ENCODE peak calls at places on chromosomes 3 and 15, in five cellular contexts. Y is GM12878, R is K562, L is HepG2, E is GM12892. O is an unnamed sample.

GRCh38 chr3:62415312-62415791 is 42.0 kb upstream of the FEZF2 start:
- DNase-seq in Y (no peak), R (no peak), L (no peak), E (no peak), O (peak)

GRCh38 chr3:142028174-142028833 is 121.0 kb downstream of the TFDP2 start:
- DNase-seq in Y (peak), R (peak), L (no peak), E (no peak), O (no peak)

GRCh38 chr3:156033428-156033827 is 87.0 kb upstream of the KCNAB1 start:
- DNase-seq in Y (no peak), R (no peak), L (no peak), E (no peak), O (no peak)

GRCh38 chr3:46378426-46378942 is 7.7 kb downstream of the CCR5 start:
- DNase-seq in Y (no peak), R (peak), L (peak), E (no peak), O (peak)

GRCh38 chr15:35624881-35625280 is 78.9 kb upstream of the DPH6 start:
- DNase-seq in Y (no peak), R (no peak), L (no peak), E (no peak), O (no peak)

GRCh38 chr3:63863150-63864007 is at the start of the genes ATXN7 and THOC7:
- DNase-seq in Y (no peak), R (peak), L (peak), E (peak), O (peak)

GRCh38 chr3:71998995-71999673 is 214.2 kb upstream of the PROK2 start:
- DNase-seq in Y (no peak), R (no peak), L (no peak), E (no peak), O (no peak)

GRCh38 chr15:89129123-89129815 is 41.0 kb downstream of the ABHD2 start:
- DNase-seq in Y (no peak), R (peak), L (no peak), E (peak), O (peak)

GRCh38 chr15:63283126-63283525 is 5.7 kb downstream of the APH1B start:
- DNase-seq in Y (no peak), R (no peak), L (no peak), E (no peak), O (no peak)

GRCh38 chr3:183513046-183513706 is 42.3 kb downstream of the KLHL6 start:
- DNase-seq in Y (no peak), R (no peak), L (no peak), E (no peak), O (no peak)

GRCh38 chr15:100570282-100570681 is 31.7 kb downstream of the LINS1 start:
- DNase-seq in Y (no peak), R (peak), L (no peak), E (no peak), O (no peak)

GRCh38 chr3:136249091-136249490 is 1.0 kb upstream of the PCCB start:
- DNase-seq in Y (no peak), R (no peak), L (peak), E (no peak), O (no peak)

GRCh38 chr15:72838311-72838731 is 54.8 kb upstream of the ADPGK start:
- DNase-seq in Y (no peak), R (no peak), L (no peak), E (no peak), O (no peak)

GRCh38 chr3:129046037-129046731 is 14.4 kb upstream of the GP9 start:
- DNase-seq in Y (no peak), R (no peak), L (no peak), E (no peak), O (peak)

GRCh38 chr3:139537325-139537724 is 2.2 kb downstream of the RBP1 start:
- DNase-seq in Y (no peak), R (no peak), L (peak), E (no peak), O (no peak)

GRCh38 chr3:128266453-128266852 is 113.2 kb downstream of the EEFSEC start:
- DNase-seq in Y (no peak), R (peak), L (no peak), E (no peak), O (no peak)

GRCh38 chr3:177827517-177828249 is 630.4 kb upstream of the TBL1XR1 start:
- DNase-seq in Y (no peak), R (no peak), L (peak), E (no peak), O (no peak)

GRCh38 chr3:154981201-154981600 is 98.9 kb upstream of the MME start:
- DNase-seq in Y (no peak), R (no peak), L (no peak), E (no peak), O (no peak)

GRCh38 chr3:187669675-187670504 is at the start of gene SST:
- DNase-seq in Y (no peak), R (no peak), L (peak), E (no peak), O (no peak)

GRCh38 chr3:64368163-64369025 is 143.1 kb upstream of the PRICKLE2 start:
- DNase-seq in Y (no peak), R (no peak), L (no peak), E (no peak), O (no peak)

GRCh38 chr3:178669046-178669445 is 132.8 kb downstream of the KCNMB2 start:
- DNase-seq in Y (no peak), R (no peak), L (no peak), E (no peak), O (no peak)

GRCh38 chr3:9970020-9970652 is 16.5 kb downstream of the EMC3 start:
- DNase-seq in Y (no peak), R (no peak), L (no peak), E (no peak), O (no peak)

GRCh38 chr3:36813320-36813719 is 49.0 kb upstream of the DCLK3 start:
- DNase-seq in Y (no peak), R (no peak), L (no peak), E (no peak), O (no peak)

GRCh38 chr3:21484323-21485154 is 266.5 kb downstream of the ZNF385D start:
- DNase-seq in Y (peak), R (peak), L (peak), E (no peak), O (peak)

GRCh38 chr3:55162031-55162784 is 234.3 kb upstream of the LRTM1 start:
- DNase-seq in Y (peak), R (no peak), L (no peak), E (no peak), O (no peak)

GRCh38 chr15:60633426-60633968 is 154.6 kb upstream of the ICE2 start:
- DNase-seq in Y (no peak), R (no peak), L (no peak), E (no peak), O (no peak)

GRCh38 chr3:164332856-164333802 is 745.2 kb downstream of the SI start:
- DNase-seq in Y (no peak), R (no peak), L (no peak), E (no peak), O (peak)
- TF ChIP-seq TAF1 in Y (no peak), R (no peak), L (no peak), E (no peak), O (peak)

GRCh38 chr15:23869391-23869790 is 182.3 kb upstream of the NDN start:
- DNase-seq in Y (no peak), R (peak), L (peak), E (no peak), O (no peak)

GRCh38 chr15:23860846-23861245 is 173.7 kb upstream of the NDN start:
- DNase-seq in Y (no peak), R (no peak), L (no peak), E (no peak), O (no peak)

GRCh38 chr15:23866832-23867231 is 179.7 kb upstream of the NDN start:
- DNase-seq in Y (no peak), R (no peak), L (peak), E (no peak), O (no peak)
- TF ChIP-seq TAF1 in Y (no peak), R (no peak), L (no peak), E (no peak), O (no peak)

GRCh38 chr15:81312790-81313543 is 11.0 kb downstream of the STARD5 start:
- DNase-seq in Y (no peak), R (no peak), L (no peak), E (no peak), O (no peak)
- TF ChIP-seq TAF1 in Y (no peak), R (no peak), L (no peak), E (no peak), O (no peak)

GRCh38 chr3:58628823-58629562 is 37.6 kb downstream of the FAM3D start:
- DNase-seq in Y (no peak), R (no peak), L (peak), E (no peak), O (no peak)

GRCh38 chr3:58627941-58628340 is 38.6 kb downstream of the FAM3D start:
- DNase-seq in Y (no peak), R (no peak), L (no peak), E (no peak), O (no peak)

GRCh38 chr3:58629629-58630028 is 36.9 kb downstream of the FAM3D start:
- DNase-seq in Y (no peak), R (no peak), L (no peak), E (no peak), O (no peak)

GRCh38 chr3:58626841-58627579 is 39.6 kb downstream of the FAM3D start:
- DNase-seq in Y (no peak), R (no peak), L (no peak), E (no peak), O (no peak)

GRCh38 chr3:58627580-58627894 is 39.0 kb downstream of the FAM3D start:
- DNase-seq in Y (no peak), R (no peak), L (no peak), E (no peak), O (no peak)
- TF ChIP-seq TAF1 in Y (no peak), R (no peak), L (no peak), E (no peak), O (no peak)

GRCh38 chr3:196617256-196617655 is 22.2 kb upstream of the NRROS start:
- DNase-seq in Y (no peak), R (no peak), L (no peak), E (no peak), O (no peak)

GRCh38 chr3:196623350-196623749 is 16.1 kb upstream of the NRROS start:
- DNase-seq in Y (no peak), R (no peak), L (no peak), E (no peak), O (no peak)

GRCh38 chr3:196619213-196619612 is 20.3 kb upstream of the NRROS start:
- DNase-seq in Y (no peak), R (no peak), L (no peak), E (no peak), O (no peak)

GRCh38 chr3:196621581-196621980 is 17.9 kb upstream of the NRROS start:
- DNase-seq in Y (no peak), R (no peak), L (no peak), E (no peak), O (no peak)

DNA sequence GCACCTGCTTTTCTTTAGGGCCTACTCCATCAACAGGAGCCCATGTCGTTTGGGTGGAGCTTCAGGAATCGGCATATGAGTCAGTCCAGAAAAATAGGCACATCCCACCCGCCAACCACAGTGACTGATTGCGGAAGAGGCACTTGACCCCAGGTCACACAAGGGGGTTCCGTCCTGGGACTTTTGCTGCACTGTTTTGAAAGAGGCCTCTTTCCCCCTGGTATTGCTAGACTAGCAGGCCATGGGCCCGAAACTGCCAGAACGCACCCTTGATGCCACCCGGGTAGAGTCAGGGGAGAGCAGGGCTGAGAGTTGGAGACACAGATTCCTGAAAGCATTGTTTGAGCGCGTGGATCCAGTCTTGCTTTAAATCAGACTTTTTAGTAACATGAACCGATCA is 19.3 kb upstream of the NRROS start:
- DNase-seq in Y (no peak), R (peak), L (no peak), E (no peak), O (no peak)
- TF ChIP-seq TAF1 in Y (no peak), R (no peak), L (no peak), E (no peak), O (no peak)

O was measured in H1.